ENCODE peak calls at places on chromosomes 13 and 19, in nine cellular contexts. N, L, Z, W, O, H, C, K and T are unnamed samples.

GRCh38 chr13:111970501-111971155 is 96.3 kb upstream of the SOX1 start:
- DNase-seq in W (no peak), N (no peak), L (no peak), H (no peak), Z (no peak), K (no peak), C (no peak), O (no peak), T (no peak)

GRCh38 chr19:36418287-36419001 is at the start of gene ZFP82:
- DNase-seq in W (peak; percentile 61), Z (peak; percentile 89), O (peak; percentile 95), K (peak; percentile 87), N (peak; percentile 87), C (peak; percentile 78), L (peak; percentile 32), H (peak; percentile 97), T (peak; percentile 94)

GRCh38 chr19:41626877-41627276 is at the start of gene CEACAM4:
- DNase-seq in C (no peak), H (no peak), L (no peak), W (peak; percentile 48), N (peak; percentile 56), Z (no peak), K (no peak), O (peak; percentile 20), T (no peak)

GRCh38 chr19:12784871-12785430 is 6.3 kb upstream of the JUNB start:
- DNase-seq in C (peak; percentile 77), Z (no peak), H (no peak), N (no peak), W (no peak), O (peak; percentile 58), L (no peak), K (no peak), T (no peak)

GRCh38 chr19:4794971-4795370 is 3.4 kb downstream of the FEM1A start:
- DNase-seq in O (no peak), K (no peak), C (no peak), Z (no peak), N (no peak), H (no peak), W (no peak), L (no peak), T (no peak)

GRCh38 chr19:55486043-55486970 is 1.3 kb downstream of the NAT14 start:
- DNase-seq in C (no peak), K (no peak), Z (no peak), L (no peak), N (peak; percentile 33), W (no peak), O (peak; percentile 74), H (peak; percentile 58), T (no peak)

GRCh38 chr19:13847900-13848677 is 28.8 kb upstream of the NANOS3 start:
- DNase-seq in H (peak; percentile 25), O (no peak), C (no peak), Z (no peak), W (no peak), L (no peak), K (no peak), N (no peak), T (no peak)

GRCh38 chr19:45305421-45305820 is 17.3 kb downstream of the CKM start:
- DNase-seq in C (no peak), O (peak; percentile 70), W (no peak), N (no peak), L (no peak), H (no peak), Z (no peak), K (peak; percentile 47), T (peak; percentile 64)

GRCh38 chr13:34410653-34411052 is 531.4 kb upstream of the NBEA start:
- DNase-seq in L (no peak), Z (no peak), K (peak; percentile 54), H (no peak), C (no peak), W (no peak), N (no peak), O (no peak), T (no peak)

GRCh38 chr13:24251525-24251924 is 57.9 kb upstream of the C1QTNF9 start:
- DNase-seq in L (no peak), C (no peak), W (no peak), H (no peak), O (no peak), K (no peak), Z (no peak), N (no peak), T (no peak)

GRCh38 chr13:32448224-32448623 is 20.3 kb upstream of the N4BP2L1 start:
- DNase-seq in Z (no peak), O (no peak), L (no peak), W (no peak), N (no peak), C (no peak), K (no peak), H (no peak), T (no peak)

GRCh38 chr13:95388420-95389079 is 87.3 kb upstream of the ABCC4 start:
- DNase-seq in N (no peak), Z (no peak), O (no peak), H (no peak), K (no peak), L (no peak), C (no peak), W (no peak), T (no peak)

GRCh38 chr13:36288794-36289391 is 8.7 kb downstream of the CCDC169 start:
- DNase-seq in Z (no peak), N (no peak), H (no peak), L (no peak), W (no peak), O (no peak), C (no peak), K (no peak), T (no peak)

DNA sequence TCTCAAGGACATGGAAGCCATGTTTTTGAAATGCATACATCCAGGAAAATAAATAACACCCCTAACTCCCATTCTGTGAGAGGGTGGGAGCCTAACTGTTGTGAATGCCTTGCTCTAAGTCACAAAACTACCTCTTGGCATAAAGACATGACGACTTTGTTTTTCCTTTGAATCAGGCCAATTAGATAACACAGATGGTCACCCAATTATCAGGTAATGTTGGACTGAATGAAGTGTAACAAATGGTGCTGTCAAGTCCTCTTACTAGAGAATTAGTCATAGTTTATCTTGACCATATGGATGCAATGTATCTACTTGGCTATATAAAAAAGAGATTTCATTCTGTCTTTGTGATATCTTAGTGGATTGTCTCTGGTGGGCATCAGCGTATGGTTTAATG is 553.6 kb upstream of the ATXN8OS start:
- DNase-seq in W (no peak), N (no peak), K (no peak), H (no peak), L (no peak), O (no peak), C (no peak), Z (no peak), T (no peak)
- TF ChIP-seq CTCF in W (no peak), N (no peak), K (no peak), H (no peak), L (no peak), O (no peak), C (no peak), Z (no peak), T (no peak)

DNA sequence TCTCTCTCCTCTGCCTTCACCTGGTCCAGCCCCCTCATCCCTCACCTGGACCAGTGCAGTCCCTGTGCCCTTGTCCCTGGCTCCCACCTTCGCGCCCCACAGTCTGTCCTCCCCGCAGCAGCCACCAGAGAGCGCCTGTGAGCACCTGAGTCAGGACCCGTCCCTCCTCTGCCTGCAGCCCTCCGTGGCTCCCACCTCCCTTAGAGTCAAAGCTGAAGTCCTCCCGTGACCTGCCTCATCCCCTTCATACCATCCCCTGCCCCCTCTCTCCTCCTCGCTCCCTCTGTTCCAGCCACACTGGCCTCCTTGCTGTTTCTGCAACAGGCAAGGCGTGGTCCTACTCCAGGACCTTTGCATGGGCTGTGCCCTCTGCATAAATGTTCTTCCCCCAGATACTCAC is 10.3 kb downstream of the CELF5 start:
- DNase-seq in H (no peak), K (no peak), Z (peak; percentile 36), N (peak; percentile 11), W (no peak), C (no peak), O (peak; percentile 83), L (no peak), T (no peak)
- TF ChIP-seq CTCF in H (no peak), K (peak; percentile 38), Z (no peak), N (no peak), W (no peak), C (no peak), O (peak; percentile 68), L (peak; percentile 37), T (peak; percentile 47)

DNA sequence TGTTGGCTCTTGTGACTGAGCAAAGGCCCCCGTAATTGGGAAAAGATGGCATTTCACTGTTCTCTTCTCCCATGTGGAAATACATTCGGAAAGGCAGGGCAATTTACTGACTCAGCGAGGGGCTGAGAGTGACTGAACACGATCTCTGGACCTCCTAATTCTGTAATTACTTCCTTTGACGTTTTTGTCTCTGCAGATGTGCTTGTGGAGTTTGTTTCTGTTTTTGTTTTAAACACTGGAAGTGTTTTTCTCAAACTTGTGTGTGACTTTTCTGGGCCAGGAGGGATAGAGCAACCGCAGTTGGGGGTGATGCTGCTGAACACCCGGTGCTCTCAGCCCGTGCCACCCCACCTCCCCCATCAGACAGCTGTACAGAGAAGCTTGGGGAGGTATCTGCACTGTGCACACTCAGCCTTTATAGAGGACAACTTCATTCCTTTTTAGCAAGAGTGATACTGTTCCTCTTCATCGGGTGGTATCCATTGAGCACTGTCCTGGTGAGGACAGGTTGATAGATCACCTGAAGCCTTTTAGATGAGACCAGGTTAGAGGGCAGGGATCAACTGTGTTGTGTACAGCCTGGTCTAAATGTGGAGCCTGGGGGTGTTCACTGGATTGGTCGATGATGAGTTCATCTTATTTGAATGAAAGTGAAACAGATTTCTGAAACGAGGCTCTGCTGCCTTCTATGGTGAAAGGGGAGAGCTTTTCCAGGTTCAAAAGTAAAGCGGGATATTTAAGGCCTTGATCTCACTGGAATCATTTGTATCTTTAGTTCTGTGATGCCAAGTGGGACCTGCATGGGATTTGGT is 117.4 kb downstream of the ESD start:
- DNase-seq in N (no peak), O (no peak), K (peak; percentile 70), C (no peak), W (no peak), L (no peak), H (peak; percentile 61), Z (no peak), T (peak; percentile 60)
- TF ChIP-seq CTCF in N (no peak), O (no peak), K (peak; percentile 19), C (no peak), W (no peak), L (peak; percentile 36), H (peak; percentile 43), Z (no peak), T (peak; percentile 4)

GRCh38 chr13:102690883-102691282 is 4.0 kb downstream of the METTL21C start:
- DNase-seq in N (no peak), W (no peak), K (no peak), H (no peak), L (no peak), C (no peak), Z (no peak), O (no peak), T (no peak)

GRCh38 chr13:102694944-102695343 is at the start of gene METTL21C:
- DNase-seq in L (no peak), K (no peak), W (no peak), H (no peak), N (no peak), C (no peak), Z (no peak), O (no peak), T (no peak)

GRCh38 chr13:102693781-102694180 is 1.1 kb downstream of the METTL21C start:
- DNase-seq in N (no peak), W (no peak), K (peak; percentile 14), C (no peak), O (no peak), H (no peak), L (no peak), Z (no peak), T (no peak)

GRCh38 chr13:102696465-102696864 is 1.6 kb upstream of the METTL21C start:
- DNase-seq in H (no peak), O (no peak), W (no peak), K (no peak), C (no peak), Z (no peak), N (no peak), L (no peak), T (no peak)

GRCh38 chr13:102693250-102693649 is 1.6 kb downstream of the METTL21C start:
- DNase-seq in N (no peak), H (no peak), K (no peak), L (no peak), W (no peak), O (no peak), Z (no peak), C (no peak), T (no peak)
- TF ChIP-seq CTCF in N (no peak), H (no peak), K (no peak), L (no peak), W (no peak), O (no peak), Z (no peak), C (no peak), T (no peak)